ENCODE peak calls at places on chromosomes 7 and 10, in four cellular contexts. G is ovary, E is AG04450, S is aorta. W is an unnamed sample.

GRCh38 chr7:96778263-96778662 is 68.6 kb upstream of the SEM1 start:
- DNase-seq in S (no peak), E (no peak), G (no peak), W (no peak)

GRCh38 chr10:25176421-25176968 is 1.7 kb downstream of the GPR158 start:
- DNase-seq in E (no peak), G (no peak), S (no peak), W (no peak)

GRCh38 chr7:31540786-31541185 is 26.9 kb downstream of the ITPRID1 start:
- DNase-seq in S (no peak), G (no peak), E (no peak), W (no peak)

GRCh38 chr7:129041142-129041928 is 13.6 kb downstream of the TNPO3 start:
- DNase-seq in E (no peak), G (no peak), S (no peak), W (no peak)

GRCh38 chr7:117929217-117929616 is 56.0 kb upstream of the CTTNBP2 start:
- DNase-seq in E (no peak), G (no peak), S (no peak), W (no peak)

GRCh38 chr10:68562666-68563522 is 2.8 kb downstream of the TET1 start:
- DNase-seq in E (no peak), S (no peak), G (no peak), W (no peak)

GRCh38 chr10:5943536-5943935 is 33.8 kb downstream of the IL15RA start:
- DNase-seq in G (peak; percentile 62), E (no peak), S (peak; percentile 88), W (no peak)

GRCh38 chr7:5421626-5422323 is 1.9 kb downstream of the TNRC18 start:
- DNase-seq in E (no peak), G (peak; percentile 73), S (peak; percentile 78), W (peak; percentile 85)

GRCh38 chr10:113445736-113446135 is 107.1 kb upstream of the HABP2 start:
- DNase-seq in G (no peak), S (no peak), E (no peak), W (no peak)

GRCh38 chr10:15791816-15792524 is 68.3 kb downstream of the MINDY3 start:
- DNase-seq in S (peak; percentile 53), E (no peak), G (peak; percentile 17), W (no peak)

GRCh38 chr7:45888185-45888992 is at the start of gene IGFBP1:
- DNase-seq in E (no peak), S (no peak), G (no peak), W (no peak)

GRCh38 chr7:34823650-34824258 is 165.7 kb downstream of the NPSR1 start:
- DNase-seq in E (peak; percentile 8), G (no peak), S (peak; percentile 47), W (no peak)

GRCh38 chr10:13712799-13713581 is 126.2 kb downstream of the PRPF18 start:
- DNase-seq in S (peak; percentile 91), G (no peak), E (peak; percentile 93), W (peak; percentile 87)

GRCh38 chr7:128162666-128163065 is 78.4 kb upstream of the LEP start:
- DNase-seq in G (no peak), E (no peak), S (no peak), W (no peak)

GRCh38 chr7:5596046-5596895 is 172.6 kb upstream of the TNRC18 start:
- DNase-seq in E (peak; percentile 79), G (peak; percentile 90), S (peak; percentile 96), W (peak; percentile 93)

GRCh38 chr7:42790196-42790595 is 121.7 kb downstream of the C7orf25 start:
- DNase-seq in G (no peak), S (no peak), E (no peak), W (no peak)

GRCh38 chr10:93512565-93512964 is 16.2 kb downstream of the CEP55 start:
- DNase-seq in G (no peak), S (no peak), E (peak; percentile 38), W (no peak)

GRCh38 chr7:112556633-112557032 is 75.8 kb downstream of the LSMEM1 start:
- DNase-seq in G (no peak), E (no peak), S (no peak), W (no peak)

GRCh38 chr7:23833405-23833804 is 123.4 kb downstream of the STK31 start:
- DNase-seq in S (no peak), E (no peak), G (no peak), W (no peak)
- H3K9me3 ChIP-seq in S (peaks cover 10% of the 10 kb centered on the region), E (peaks cover 7% of the 10 kb centered on the region), G (peaks cover 4% of the 10 kb centered on the region), W (peaks cover 15% of the 10 kb centered on the region)

DNA sequence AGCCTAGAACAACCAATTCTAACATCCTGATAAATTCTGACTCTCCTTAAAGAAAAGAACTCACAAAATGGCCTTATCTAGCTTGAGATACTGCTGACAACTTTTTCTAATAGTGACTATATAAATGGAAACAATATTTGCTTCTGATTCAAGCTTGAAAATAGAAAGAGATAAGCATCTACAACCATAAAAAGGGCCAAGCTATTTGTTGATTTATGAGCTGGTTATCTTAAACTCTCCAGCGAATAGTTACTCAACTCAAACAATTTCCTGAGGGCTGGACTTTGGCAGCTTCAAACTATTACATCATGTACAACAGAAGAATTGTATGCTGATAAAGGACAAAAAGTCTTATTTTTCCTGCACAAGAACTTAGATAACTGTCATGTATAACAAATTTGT is 4.6 kb downstream of the USP54 start:
- DNase-seq in G (no peak), S (no peak), E (peak; percentile 21), W (peak; percentile 36)
- H3K27ac ChIP-seq in G (no peak overlapping the region), S (peak overlapping the region; percentile 82), E (no peak overlapping the region), W (peak overlapping the region; percentile 32)

GRCh38 chr7:131897016-131897789 is 340.8 kb upstream of the PODXL start:
- DNase-seq in S (no peak), E (no peak), G (no peak), W (peak; percentile 77)
- H3K27me3 ChIP-seq in S (peaks cover 1% of the 10 kb centered on the region), E (no peaks in the 10 kb centered on the region), G (no peaks in the 10 kb centered on the region), W (no peaks in the 10 kb centered on the region)

GRCh38 chr7:100917018-100917365 is 21.3 kb upstream of the ACHE start:
- DNase-seq in G (no peak), S (no peak), E (no peak), W (no peak)
- H3K9me3 ChIP-seq in G (no peaks in the 10 kb centered on the region), S (no peaks in the 10 kb centered on the region), E (no peaks in the 10 kb centered on the region), W (no peaks in the 10 kb centered on the region)